ENCODE peak calls at places on chromosomes 2 and 18, in eight cellular contexts. V, Z, T, H, B, N, S and P are unnamed samples.

GRCh38 chr18:54938506-54938905 is 20.8 kb downstream of the CCDC68 start:
- DNase-seq in V (no peak), Z (no peak), T (no peak), H (no peak), B (no peak), N (no peak), S (no peak), P (no peak)

GRCh38 chr2:1794821-1795220 is 50.5 kb upstream of the PXDN start:
- DNase-seq in V (no peak), Z (no peak), T (no peak), H (no peak), B (no peak), N (no peak), S (no peak), P (no peak)

GRCh38 chr18:13378150-13378549 is 159.6 kb downstream of the LDLRAD4 start:
- DNase-seq in V (no peak), Z (no peak), T (no peak), H (no peak), B (no peak), N (peak), S (no peak), P (no peak)

GRCh38 chr18:73895701-73896100 is 251.9 kb downstream of the FBXO15 start:
- DNase-seq in V (no peak), Z (no peak), T (no peak), H (no peak), B (no peak), N (no peak), S (no peak), P (no peak)

GRCh38 chr2:7111626-7112025 is 194.4 kb downstream of the RNF144A start:
- DNase-seq in V (no peak), Z (no peak), T (no peak), H (peak), B (no peak), N (no peak), S (no peak), P (no peak)

GRCh38 chr2:171956135-171956830 is 34.0 kb downstream of the HAT1 start:
- DNase-seq in V (no peak), Z (no peak), T (no peak), H (no peak), B (no peak), N (no peak), S (no peak), P (no peak)

GRCh38 chr2:128178650-128179460 is 87.9 kb downstream of the UGGT1 start:
- DNase-seq in V (peak), Z (no peak), T (peak), H (peak), B (no peak), N (no peak), S (peak), P (no peak)

GRCh38 chr2:96823203-96823602 is 7.1 kb downstream of the CNNM3 start:
- DNase-seq in V (no peak), Z (no peak), T (no peak), H (no peak), B (no peak), N (no peak), S (no peak), P (no peak)

GRCh38 chr2:341017-341542 is 53.2 kb upstream of the ALKAL2 start:
- DNase-seq in V (no peak), Z (no peak), T (no peak), H (no peak), B (no peak), N (no peak), S (no peak), P (no peak)

GRCh38 chr2:197838589-197838988 is 34.2 kb downstream of the PLCL1 start:
- DNase-seq in V (no peak), Z (no peak), T (no peak), H (no peak), B (no peak), N (no peak), S (no peak), P (no peak)

GRCh38 chr2:17257194-17257909 is 260.9 kb downstream of the RAD51AP2 start:
- DNase-seq in V (no peak), Z (peak), T (no peak), H (peak), B (no peak), N (no peak), S (no peak), P (no peak)

GRCh38 chr18:37481491-37481890 is 84.1 kb downstream of the CELF4 start:
- DNase-seq in V (no peak), Z (no peak), T (no peak), H (peak), B (no peak), N (no peak), S (no peak), P (no peak)

GRCh38 chr2:196170681-196171247 is 614 bp downstream of the STK17B start:
- DNase-seq in V (peak), Z (no peak), T (peak), H (peak), B (no peak), N (peak), S (peak), P (no peak)